ENCODE peak calls at places on chromosomes 2 and 18, in five cellular contexts. One of them, this sample, is unnamed.

GRCh38 chr2:233668605-233669260 is 3.0 kb upstream of the UGT1A9 start:
- DNase-seq in glutamatergic neuron: no peak
- DNase-seq in caudate nucleus: no peak
- DNase-seq in activated T-helper 1 cell treated with Interleukin-2 at 50 U/mL for 16 hours: no peak
- DNase-seq in left colon: no peak
- DNase-seq in this sample: no peak

GRCh38 chr2:98448441-98449145 is 3.9 kb downstream of the INPP4A start:
- DNase-seq in glutamatergic neuron: no peak
- DNase-seq in caudate nucleus: no peak
- DNase-seq in activated T-helper 1 cell treated with Interleukin-2 at 50 U/mL for 16 hours: no peak
- DNase-seq in left colon: no peak
- DNase-seq in this sample: no peak

GRCh38 chr18:68660355-68661183 is 54.3 kb downstream of the TMX3 start:
- DNase-seq in glutamatergic neuron: no peak
- DNase-seq in caudate nucleus: no peak
- DNase-seq in activated T-helper 1 cell treated with Interleukin-2 at 50 U/mL for 16 hours: no peak
- DNase-seq in left colon: no peak
- DNase-seq in this sample: peak; percentile 22

GRCh38 chr2:31382452-31383120 is 32.0 kb downstream of the XDH start:
- DNase-seq in glutamatergic neuron: no peak
- DNase-seq in caudate nucleus: no peak
- DNase-seq in activated T-helper 1 cell treated with Interleukin-2 at 50 U/mL for 16 hours: no peak
- DNase-seq in left colon: no peak
- DNase-seq in this sample: no peak

GRCh38 chr18:11767935-11768334 is 78.9 kb downstream of the GNAL start:
- DNase-seq in glutamatergic neuron: no peak
- DNase-seq in caudate nucleus: no peak
- DNase-seq in activated T-helper 1 cell treated with Interleukin-2 at 50 U/mL for 16 hours: no peak
- DNase-seq in left colon: no peak
- DNase-seq in this sample: no peak

GRCh38 chr2:178522950-178523595 is 42.8 kb downstream of the PLEKHA3 start:
- DNase-seq in glutamatergic neuron: peak; percentile 83
- DNase-seq in caudate nucleus: peak; percentile 62
- DNase-seq in activated T-helper 1 cell treated with Interleukin-2 at 50 U/mL for 16 hours: peak; percentile 72
- DNase-seq in left colon: peak; percentile 80
- DNase-seq in this sample: peak; percentile 48

GRCh38 chr2:110166246-110166645 is 38.6 kb downstream of the NPHP1 start:
- DNase-seq in glutamatergic neuron: no peak
- DNase-seq in caudate nucleus: no peak
- DNase-seq in activated T-helper 1 cell treated with Interleukin-2 at 50 U/mL for 16 hours: no peak
- DNase-seq in left colon: no peak
- DNase-seq in this sample: no peak

GRCh38 chr2:12514168-12514567 is 202.6 kb upstream of the TRIB2 start:
- DNase-seq in glutamatergic neuron: no peak
- DNase-seq in caudate nucleus: no peak
- DNase-seq in activated T-helper 1 cell treated with Interleukin-2 at 50 U/mL for 16 hours: no peak
- DNase-seq in left colon: no peak
- DNase-seq in this sample: no peak

GRCh38 chr2:158047156-158047611 is 54.5 kb upstream of the UPP2 start:
- DNase-seq in glutamatergic neuron: no peak
- DNase-seq in caudate nucleus: no peak
- DNase-seq in activated T-helper 1 cell treated with Interleukin-2 at 50 U/mL for 16 hours: no peak
- DNase-seq in left colon: no peak
- DNase-seq in this sample: no peak

GRCh38 chr2:63875143-63875542 is 33.4 kb downstream of the UGP2 start:
- DNase-seq in glutamatergic neuron: no peak
- DNase-seq in caudate nucleus: no peak
- DNase-seq in activated T-helper 1 cell treated with Interleukin-2 at 50 U/mL for 16 hours: no peak
- DNase-seq in left colon: no peak
- DNase-seq in this sample: peak; percentile 71

GRCh38 chr2:10909996-10910341 is 1.8 kb upstream of the KCNF1 start:
- DNase-seq in glutamatergic neuron: no peak
- DNase-seq in caudate nucleus: no peak
- DNase-seq in activated T-helper 1 cell treated with Interleukin-2 at 50 U/mL for 16 hours: no peak
- DNase-seq in left colon: no peak
- DNase-seq in this sample: no peak

GRCh38 chr2:120647487-120647886 is 88.2 kb upstream of the GLI2 start:
- DNase-seq in glutamatergic neuron: no peak
- DNase-seq in caudate nucleus: no peak
- DNase-seq in activated T-helper 1 cell treated with Interleukin-2 at 50 U/mL for 16 hours: no peak
- DNase-seq in left colon: no peak
- DNase-seq in this sample: no peak

GRCh38 chr2:167212054-167212648 is 323.9 kb downstream of the XIRP2 start:
- DNase-seq in glutamatergic neuron: no peak
- DNase-seq in caudate nucleus: no peak
- DNase-seq in activated T-helper 1 cell treated with Interleukin-2 at 50 U/mL for 16 hours: no peak
- DNase-seq in left colon: no peak
- DNase-seq in this sample: no peak

GRCh38 chr2:159518321-159519005 is 97.9 kb downstream of the BAZ2B start:
- DNase-seq in glutamatergic neuron: no peak
- DNase-seq in caudate nucleus: no peak
- DNase-seq in activated T-helper 1 cell treated with Interleukin-2 at 50 U/mL for 16 hours: no peak
- DNase-seq in left colon: no peak
- DNase-seq in this sample: no peak

GRCh38 chr18:60466671-60467070 is 94.1 kb upstream of the MC4R start:
- DNase-seq in glutamatergic neuron: no peak
- DNase-seq in caudate nucleus: no peak
- DNase-seq in activated T-helper 1 cell treated with Interleukin-2 at 50 U/mL for 16 hours: no peak
- DNase-seq in left colon: no peak
- DNase-seq in this sample: peak; percentile 5

GRCh38 chr2:102841107-102841840 is 79.4 kb downstream of the TMEM182 start:
- DNase-seq in glutamatergic neuron: peak; percentile 77
- DNase-seq in caudate nucleus: peak; percentile 13
- DNase-seq in activated T-helper 1 cell treated with Interleukin-2 at 50 U/mL for 16 hours: no peak
- DNase-seq in left colon: peak; percentile 27
- DNase-seq in this sample: no peak

GRCh38 chr2:3594493-3595281 is at the start of gene COLEC11:
- DNase-seq in glutamatergic neuron: no peak
- DNase-seq in caudate nucleus: no peak
- DNase-seq in activated T-helper 1 cell treated with Interleukin-2 at 50 U/mL for 16 hours: no peak
- DNase-seq in left colon: no peak
- DNase-seq in this sample: no peak

GRCh38 chr2:222424281-222424728 is at the start of gene SGPP2:
- DNase-seq in glutamatergic neuron: peak; percentile 16
- DNase-seq in caudate nucleus: no peak
- DNase-seq in activated T-helper 1 cell treated with Interleukin-2 at 50 U/mL for 16 hours: peak; percentile 3
- DNase-seq in left colon: peak; percentile 64
- DNase-seq in this sample: no peak

GRCh38 chr2:239688098-239688497 is 287.3 kb upstream of the HDAC4 start:
- DNase-seq in glutamatergic neuron: no peak
- DNase-seq in caudate nucleus: no peak
- DNase-seq in activated T-helper 1 cell treated with Interleukin-2 at 50 U/mL for 16 hours: no peak
- DNase-seq in left colon: peak; percentile 15
- DNase-seq in this sample: no peak

GRCh38 chr2:35199298-35199697 is 1156.3 kb upstream of the CRIM1 start:
- DNase-seq in glutamatergic neuron: no peak
- DNase-seq in caudate nucleus: no peak
- DNase-seq in activated T-helper 1 cell treated with Interleukin-2 at 50 U/mL for 16 hours: no peak
- DNase-seq in left colon: no peak
- DNase-seq in this sample: no peak

GRCh38 chr2:182330451-182331325 is 96.1 kb downstream of the PDE1A start:
- DNase-seq in glutamatergic neuron: no peak
- DNase-seq in caudate nucleus: no peak
- DNase-seq in activated T-helper 1 cell treated with Interleukin-2 at 50 U/mL for 16 hours: no peak
- DNase-seq in left colon: no peak
- DNase-seq in this sample: no peak

GRCh38 chr2:229539628-229540027 is 174.7 kb downstream of the DNER start:
- DNase-seq in glutamatergic neuron: no peak
- DNase-seq in caudate nucleus: no peak
- DNase-seq in activated T-helper 1 cell treated with Interleukin-2 at 50 U/mL for 16 hours: no peak
- DNase-seq in left colon: no peak
- DNase-seq in this sample: no peak

This sample was measured in AG09319.